ENCODE peak calls at places on chromosomes 5 and 9, in seven cellular contexts. V is AG09309, N is osteocyte, H is neural crest cell, C is Calu3, G is heart right ventricle, D is mammary epithelial cell. Q is an unnamed sample.

GRCh38 chr5:16855475-16855874 is 80.6 kb downstream of the MYO10 start:
- DNase-seq in N (no peak), C (no peak), H (peak; percentile 8), G (peak; percentile 56), V (no peak), D (no peak), Q (no peak)

GRCh38 chr9:93676310-93677054 is 100.1 kb downstream of the PHF2 start:
- DNase-seq in V (no peak), H (no peak), D (no peak), N (peak; percentile 83), G (peak; percentile 3), C (no peak), Q (no peak)

GRCh38 chr9:72874344-72874743 is 78.5 kb downstream of the ALDH1A1 start:
- DNase-seq in D (no peak), G (no peak), H (no peak), V (no peak), N (no peak), C (no peak), Q (no peak)

GRCh38 chr5:178194026-178194425 is 6.9 kb upstream of the GMCL2 start:
- DNase-seq in C (no peak), D (no peak), G (no peak), H (no peak), N (no peak), V (no peak), Q (no peak)

GRCh38 chr5:65790371-65791163 is 68.6 kb downstream of the NLN start:
- DNase-seq in N (no peak), V (no peak), H (no peak), C (no peak), G (no peak), D (peak; percentile 5), Q (no peak)

GRCh38 chr9:107487521-107488399 is 1.8 kb downstream of the KLF4 start:
- DNase-seq in N (peak; percentile 88), G (peak; percentile 50), V (no peak), H (peak; percentile 49), D (no peak), C (peak; percentile 52), Q (no peak)

GRCh38 chr9:107711528-107711927 is 222.0 kb upstream of the KLF4 start:
- DNase-seq in D (peak; percentile 88), G (no peak), H (no peak), N (no peak), C (peak; percentile 59), V (peak; percentile 84), Q (no peak)

GRCh38 chr5:7628248-7628647 is 222.7 kb downstream of the CFAP90 start:
- DNase-seq in V (no peak), N (no peak), G (no peak), D (no peak), H (no peak), C (no peak), Q (no peak)

GRCh38 chr5:141476132-141476909 is 555 bp downstream of the PCDHGC3 start:
- DNase-seq in C (peak; percentile 55), G (peak; percentile 66), N (no peak), V (peak; percentile 46), D (peak; percentile 79), H (peak; percentile 41), Q (no peak)

GRCh38 chr5:58466939-58467338 is 7.1 kb upstream of the PLK2 start:
- DNase-seq in V (no peak), D (no peak), N (no peak), C (peak; percentile 45), G (no peak), H (no peak), Q (no peak)

GRCh38 chr5:134127376-134127861 is 12.9 kb downstream of the TCF7 start:
- DNase-seq in C (no peak), N (no peak), H (no peak), G (peak; percentile 59), D (peak; percentile 77), V (no peak), Q (no peak)

GRCh38 chr5:40165789-40166728 is 513.7 kb upstream of the PTGER4 start:
- DNase-seq in C (no peak), H (no peak), V (no peak), D (peak; percentile 10), N (no peak), G (no peak), Q (no peak)

GRCh38 chr5:22926574-22926973 is 73.4 kb upstream of the CDH12 start:
- DNase-seq in D (no peak), V (no peak), G (no peak), N (no peak), C (no peak), H (no peak), Q (no peak)

GRCh38 chr5:86974910-86975309 is 292.8 kb upstream of the RASA1 start:
- DNase-seq in C (no peak), G (peak; percentile 4), N (no peak), V (no peak), D (no peak), H (no peak), Q (no peak)

GRCh38 chr5:72702881-72703434 is 113.5 kb upstream of the TNPO1 start:
- DNase-seq in G (no peak), D (no peak), N (no peak), C (no peak), H (no peak), V (no peak), Q (no peak)

GRCh38 chr9:69393425-69393824 is 68.4 kb downstream of the ENTREP1 start:
- DNase-seq in H (no peak), G (no peak), D (no peak), C (no peak), V (no peak), N (no peak), Q (no peak)

GRCh38 chr9:69400470-69400869 is 75.5 kb downstream of the ENTREP1 start:
- DNase-seq in G (no peak), C (no peak), N (no peak), V (no peak), D (no peak), H (no peak), Q (no peak)

GRCh38 chr9:69396759-69397158 is 71.7 kb downstream of the ENTREP1 start:
- DNase-seq in G (no peak), D (no peak), V (no peak), H (no peak), C (no peak), N (no peak), Q (no peak)

GRCh38 chr9:69395718-69396117 is 70.7 kb downstream of the ENTREP1 start:
- DNase-seq in V (no peak), N (no peak), C (no peak), G (no peak), D (no peak), H (peak; percentile 42), Q (no peak)

DNA sequence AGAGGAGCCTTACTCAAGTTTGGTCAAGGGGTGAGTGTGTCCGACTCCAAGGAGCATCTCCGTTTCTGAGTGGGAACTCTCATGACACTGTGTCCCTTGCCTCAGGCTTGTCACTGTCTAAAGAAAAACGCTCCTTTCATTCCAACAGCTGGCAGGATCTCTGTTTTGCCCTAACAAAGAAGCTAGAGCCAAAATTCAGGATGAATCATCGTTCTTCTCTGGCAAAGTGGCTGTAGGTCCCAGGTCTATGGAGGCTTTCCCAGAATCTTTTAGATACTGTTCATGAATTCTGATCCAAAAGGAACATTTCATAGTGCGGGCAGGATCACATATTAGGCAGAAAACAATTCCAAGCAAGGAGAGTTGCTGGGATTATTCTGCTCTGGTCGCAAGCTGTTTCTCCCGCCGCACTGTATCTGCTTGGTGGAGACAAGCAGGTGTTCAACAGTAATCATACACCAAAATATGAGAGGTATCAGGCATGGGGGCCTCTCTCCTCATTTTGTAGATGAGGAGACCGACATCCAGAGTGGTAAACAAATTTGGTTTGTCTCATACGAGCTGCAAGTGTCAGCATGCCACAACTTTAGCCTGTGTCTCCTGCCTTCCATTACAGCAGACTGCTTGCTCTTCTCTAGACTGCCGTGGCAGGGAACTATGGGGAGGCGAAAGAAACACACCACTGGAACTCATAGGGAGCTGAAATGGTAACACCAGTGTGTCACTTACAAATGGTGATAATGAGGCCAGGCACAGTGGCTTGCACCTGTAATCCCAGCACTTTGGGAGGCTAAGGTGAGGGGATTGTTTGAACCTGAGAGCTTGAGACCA is 72.6 kb downstream of the ENTREP1 start:
- DNase-seq in N (no peak), H (no peak), V (no peak), C (no peak), D (no peak), G (no peak), Q (no peak)
- TF ChIP-seq CTCF in N (no peak), H (no peak), V (no peak), C (no peak), D (no peak), G (no peak), Q (no peak)

DNA sequence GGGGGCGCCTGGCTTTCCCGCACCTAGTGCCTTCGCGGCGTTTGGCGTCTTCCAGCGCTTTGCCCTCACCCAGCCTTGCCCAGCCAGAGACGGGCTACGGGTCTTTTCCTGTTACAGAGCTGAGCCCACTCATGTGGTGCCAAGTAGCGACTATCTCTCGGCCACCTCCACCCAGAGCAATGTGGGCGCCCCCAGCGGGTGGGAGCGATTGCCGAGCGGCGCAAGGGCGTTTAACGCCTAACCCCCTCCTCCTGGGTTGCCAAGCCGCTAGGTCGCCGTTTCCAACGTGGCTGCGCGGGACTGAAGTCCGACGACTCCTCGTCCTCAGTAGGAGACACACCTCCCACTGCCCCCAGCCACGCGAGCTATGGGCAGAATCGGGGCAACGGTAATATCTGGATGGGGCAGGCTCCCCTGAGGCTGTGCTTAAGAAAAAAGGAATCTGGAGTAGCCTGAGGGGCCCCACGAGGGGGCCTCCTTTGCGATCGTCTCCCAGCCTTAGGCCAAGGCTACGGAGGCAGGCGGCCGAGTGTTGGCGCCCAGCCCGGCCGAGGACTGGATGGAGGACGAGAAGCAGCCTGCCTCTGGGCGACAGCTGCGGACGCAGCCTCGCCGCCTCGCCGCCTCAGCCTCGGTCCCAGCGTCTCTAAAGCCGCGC is 5.8 kb downstream of the TLX3 start:
- DNase-seq in H (no peak), N (no peak), V (no peak), C (no peak), G (no peak), D (no peak), Q (no peak)
- TF ChIP-seq CTCF in H (no peak), N (no peak), V (no peak), C (no peak), G (no peak), D (no peak), Q (no peak)

GRCh38 chr5:53381-54174 is 38.4 kb upstream of the PLEKHG4B start:
- DNase-seq in V (no peak), H (peak; percentile 43), G (no peak), N (no peak), C (peak; percentile 86), D (peak; percentile 16), Q (no peak)
- TF ChIP-seq CTCF in V (peak; percentile 26), H (no peak), G (no peak), N (peak; percentile 44), C (no peak), D (peak; percentile 18), Q (peak; percentile 10)

GRCh38 chr5:171600736-171601265 is 181.4 kb downstream of the FGF18 start:
- DNase-seq in G (no peak), V (no peak), D (no peak), C (no peak), N (peak; percentile 63), H (no peak), Q (no peak)

GRCh38 chr5:171599396-171599795 is 179.9 kb downstream of the FGF18 start:
- DNase-seq in V (no peak), H (no peak), N (peak; percentile 78), C (no peak), G (peak; percentile 29), D (no peak), Q (no peak)

GRCh38 chr5:171596391-171596878 is 177.0 kb downstream of the FGF18 start:
- DNase-seq in D (no peak), C (peak; percentile 62), H (no peak), V (no peak), N (peak; percentile 80), G (peak; percentile 80), Q (no peak)

GRCh38 chr5:171599957-171600612 is 180.6 kb downstream of the FGF18 start:
- DNase-seq in C (no peak), D (no peak), N (no peak), H (no peak), G (no peak), V (no peak), Q (no peak)

GRCh38 chr5:171598279-171599152 is 179.1 kb downstream of the FGF18 start:
- DNase-seq in H (no peak), G (no peak), N (peak; percentile 40), C (no peak), V (no peak), D (no peak), Q (no peak)
- TF ChIP-seq CTCF in H (peak; percentile 13), G (no peak), N (no peak), C (no peak), V (peak; percentile 10), D (peak; percentile 11), Q (peak; percentile 11)

Q was measured in D721Med.